ENCODE peak calls at places on chromosomes 4 and X, in four cellular contexts. One of them, this sample, is unnamed.

GRCh38 chr4:180636696-180637095 is 1606.5 kb upstream of the TENM3 start:
- DNase-seq in mucosa of descending colon: no peak
- DNase-seq in activated naive CD4-positive, alpha-beta T cell: no peak
- DNase-seq in islet precursor cell: no peak
- DNase-seq in this sample: no peak

GRCh38 chr4:2792711-2793577 is at the start of gene SH3BP2:
- DNase-seq in mucosa of descending colon: peak
- DNase-seq in activated naive CD4-positive, alpha-beta T cell: peak
- DNase-seq in islet precursor cell: peak
- DNase-seq in this sample: no peak

GRCh38 chrX:127861611-127862010 is 190.6 kb downstream of the ACTRT1 start:
- DNase-seq in mucosa of descending colon: no peak
- DNase-seq in activated naive CD4-positive, alpha-beta T cell: no peak
- DNase-seq in islet precursor cell: no peak
- DNase-seq in this sample: no peak

GRCh38 chr4:110508827-110509446 is 33.0 kb downstream of the ENPEP start:
- DNase-seq in mucosa of descending colon: no peak
- DNase-seq in activated naive CD4-positive, alpha-beta T cell: no peak
- DNase-seq in islet precursor cell: no peak
- DNase-seq in this sample: no peak

GRCh38 chrX:86946569-86946968 is 571.0 kb upstream of the KLHL4 start:
- DNase-seq in mucosa of descending colon: no peak
- DNase-seq in activated naive CD4-positive, alpha-beta T cell: no peak
- DNase-seq in islet precursor cell: no peak
- DNase-seq in this sample: no peak

GRCh38 chrX:109902665-109903064 is 100.2 kb upstream of the TMEM164 start:
- DNase-seq in mucosa of descending colon: no peak
- DNase-seq in activated naive CD4-positive, alpha-beta T cell: no peak
- DNase-seq in islet precursor cell: no peak
- DNase-seq in this sample: no peak

GRCh38 chr4:105042451-105042850 is 104.2 kb upstream of the TET2 start:
- DNase-seq in mucosa of descending colon: no peak
- DNase-seq in activated naive CD4-positive, alpha-beta T cell: no peak
- DNase-seq in islet precursor cell: no peak
- DNase-seq in this sample: no peak

GRCh38 chr4:108940086-108941033 is 177.5 kb upstream of the ETNPPL start:
- DNase-seq in mucosa of descending colon: no peak
- DNase-seq in activated naive CD4-positive, alpha-beta T cell: no peak
- DNase-seq in islet precursor cell: peak
- DNase-seq in this sample: no peak

GRCh38 chr4:8771258-8771590 is 100.4 kb downstream of the HMX1 start:
- DNase-seq in mucosa of descending colon: peak
- DNase-seq in activated naive CD4-positive, alpha-beta T cell: no peak
- DNase-seq in islet precursor cell: no peak
- DNase-seq in this sample: no peak

This sample was measured in GOT3.